ENCODE peak calls at places on chromosomes 13 and 19, in nine cellular contexts. R is activated B cell treated with CpG ODN at 0.5 μM for 24 hours, J is upper lobe of right lung, N is thoracic aorta, P is body of pancreas, L is Caco-2, S is brain microvascular endothelial cell, B is AG04450, E is pancreas. C is an unnamed sample.
A peak's percentile ranks its signal among the peaks of the same experiment; 100 is the strongest.

GRCh38 chr19:5609881-5610280 is 12.7 kb downstream of the SAFB2 start:
- DNase-seq in R (no peak), J (no peak), N (no peak), P (no peak), L (no peak), S (no peak), B (no peak), E (no peak), C (no peak)

GRCh38 chr13:94860981-94861407 is 148.6 kb upstream of the SOX21 start:
- DNase-seq in R (no peak), J (no peak), N (no peak), P (no peak), L (no peak), S (peak; percentile 6), B (no peak), E (no peak), C (no peak)

GRCh38 chr19:35149463-35149862 is 5.1 kb upstream of the FXYD5 start:
- DNase-seq in R (no peak), J (no peak), N (no peak), P (no peak), L (no peak), S (no peak), B (no peak), E (no peak), C (no peak)

GRCh38 chr13:92175330-92175729 is 776.9 kb downstream of the GPC5 start:
- DNase-seq in R (no peak), J (no peak), N (no peak), P (peak; percentile 12), L (peak; percentile 46), S (peak; percentile 78), B (peak; percentile 34), E (no peak), C (no peak)

GRCh38 chr19:13700621-13701020 is 63.7 kb upstream of the MRI1 start:
- DNase-seq in R (no peak), J (no peak), N (no peak), P (no peak), L (no peak), S (no peak), B (no peak), E (no peak), C (no peak)

GRCh38 chr19:8578642-8579265 is 1.5 kb upstream of the MYO1F start:
- DNase-seq in R (peak; percentile 73), J (peak; percentile 86), N (peak; percentile 40), P (peak; percentile 74), L (peak; percentile 67), S (peak; percentile 63), B (no peak), E (peak; percentile 77), C (peak; percentile 89)

GRCh38 chr19:43826787-43827754 is at the start of gene ZNF283:
- DNase-seq in R (peak; percentile 76), J (peak; percentile 93), N (peak; percentile 71), P (peak; percentile 92), L (peak; percentile 96), S (peak; percentile 92), B (peak; percentile 71), E (peak; percentile 91), C (peak; percentile 75)

GRCh38 chr13:22128413-22129198 is 457.7 kb downstream of the FGF9 start:
- DNase-seq in R (no peak), J (no peak), N (no peak), P (no peak), L (no peak), S (no peak), B (no peak), E (no peak), C (no peak)

GRCh38 chr13:114031631-114032030 is 57.8 kb upstream of the C13orf46 start:
- DNase-seq in R (no peak), J (no peak), N (no peak), P (no peak), L (no peak), S (no peak), B (no peak), E (no peak), C (no peak)

GRCh38 chr19:44582581-44583265 is 30.6 kb upstream of the IGSF23 start:
- DNase-seq in R (no peak), J (peak; percentile 71), N (no peak), P (peak; percentile 22), L (no peak), S (no peak), B (no peak), E (peak; percentile 62), C (no peak)

GRCh38 chr13:34025746-34026145 is 207.8 kb downstream of the RFC3 start:
- DNase-seq in R (no peak), J (no peak), N (no peak), P (no peak), L (no peak), S (peak; percentile 86), B (no peak), E (no peak), C (no peak)

GRCh38 chr13:114000151-114001040 is 26.5 kb upstream of the C13orf46 start:
- DNase-seq in R (no peak), J (no peak), N (no peak), P (no peak), L (no peak), S (no peak), B (no peak), E (peak; percentile 7), C (no peak)

GRCh38 chr19:40141546-40141945 is 49.7 kb upstream of the MAP3K10 start:
- DNase-seq in R (no peak), J (no peak), N (no peak), P (no peak), L (no peak), S (no peak), B (no peak), E (no peak), C (no peak)

GRCh38 chr13:45851171-45851889 is at the start of gene SIAH3:
- DNase-seq in R (no peak), J (no peak), N (no peak), P (no peak), L (no peak), S (peak; percentile 51), B (no peak), E (no peak), C (peak; percentile 58)

GRCh38 chr19:49690656-49691242 is at the start of gene CPT1C:
- DNase-seq in R (no peak), J (peak; percentile 85), N (no peak), P (peak; percentile 82), L (peak; percentile 63), S (peak; percentile 70), B (peak; percentile 61), E (peak; percentile 84), C (peak; percentile 45)

GRCh38 chr19:10292206-10292788 is 2.5 kb downstream of the ICAM5 start:
- DNase-seq in R (peak; percentile 50), J (peak; percentile 96), N (peak; percentile 28), P (peak; percentile 70), L (peak; percentile 93), S (no peak), B (no peak), E (peak; percentile 85), C (peak; percentile 57)

GRCh38 chr19:42198676-42199439 is 18.6 kb downstream of the DEDD2 start:
- DNase-seq in R (no peak), J (no peak), N (no peak), P (no peak), L (no peak), S (no peak), B (no peak), E (no peak), C (peak; percentile 74)

GRCh38 chr13:32278456-32278855 is 36.7 kb downstream of the ZAR1L start:
- DNase-seq in R (no peak), J (no peak), N (no peak), P (no peak), L (no peak), S (peak; percentile 58), B (peak; percentile 50), E (no peak), C (no peak)

GRCh38 chr19:54429545-54430227 is 14.4 kb downstream of the TTYH1 start:
- DNase-seq in R (no peak), J (no peak), N (no peak), P (no peak), L (no peak), S (no peak), B (no peak), E (no peak), C (no peak)

GRCh38 chr13:113977976-113978375 is 4.1 kb upstream of the C13orf46 start:
- DNase-seq in R (no peak), J (peak; percentile 33), N (no peak), P (no peak), L (no peak), S (no peak), B (no peak), E (peak; percentile 24), C (no peak)

GRCh38 chr13:30910676-30911075 is 4.6 kb downstream of the MEDAG start:
- DNase-seq in R (no peak), J (no peak), N (no peak), P (no peak), L (no peak), S (no peak), B (no peak), E (no peak), C (no peak)

GRCh38 chr13:114152285-114152645 is 19.8 kb upstream of the RASA3 start:
- DNase-seq in R (no peak), J (peak; percentile 32), N (no peak), P (no peak), L (no peak), S (no peak), B (no peak), E (no peak), C (no peak)

GRCh38 chr19:47885067-47885463 is 1.1 kb downstream of the SULT2A1 start:
- DNase-seq in R (no peak), J (no peak), N (no peak), P (no peak), L (no peak), S (no peak), B (no peak), E (no peak), C (no peak)
- TF ChIP-seq CTCF in R (no peak), J (no peak), N (no peak), P (no peak), L (no peak), S (no peak), B (no peak), E (no peak), C (no peak)

GRCh38 chr13:50154697-50155096 is 139.5 kb downstream of the KCNRG start:
- DNase-seq in R (no peak), J (no peak), N (no peak), P (no peak), L (no peak), S (no peak), B (no peak), E (no peak), C (no peak)
- TF ChIP-seq CTCF in R (no peak), J (no peak), N (no peak), P (no peak), L (no peak), S (no peak), B (no peak), E (no peak), C (no peak)

DNA sequence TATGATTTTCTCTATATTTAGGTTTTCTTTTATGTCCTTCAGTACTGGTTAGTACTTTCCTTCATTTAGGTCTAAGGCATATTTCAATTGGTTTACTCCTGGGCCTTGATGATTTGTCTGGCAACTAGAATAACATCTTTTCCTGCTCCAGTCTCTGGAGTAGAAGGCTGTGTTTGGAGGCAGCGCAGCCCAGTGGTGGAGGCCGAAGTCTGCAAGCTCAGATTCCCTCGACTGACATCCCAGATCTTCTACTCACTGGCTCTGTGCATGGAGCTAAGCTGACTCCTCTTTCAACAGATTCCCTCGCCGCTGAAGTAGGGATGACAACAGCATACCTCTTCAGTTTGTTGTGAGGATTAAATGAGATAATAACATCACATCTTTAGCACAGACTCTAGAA is 141.0 kb downstream of the RAP2A start:
- DNase-seq in R (no peak), J (no peak), N (no peak), P (no peak), L (peak; percentile 54), S (peak; percentile 19), B (peak; percentile 23), E (no peak), C (no peak)
- TF ChIP-seq CTCF in R (no peak), J (peak; percentile 41), N (no peak), P (no peak), L (peak; percentile 55), S (peak; percentile 67), B (peak; percentile 73), E (no peak), C (no peak)

GRCh38 chr19:58575183-58576041 is 2.3 kb upstream of the MZF1 start:
- DNase-seq in R (peak; percentile 81), J (peak; percentile 95), N (peak; percentile 71), P (peak; percentile 87), L (peak; percentile 90), S (peak; percentile 88), B (peak; percentile 75), E (peak; percentile 90), C (peak; percentile 77)
- TF ChIP-seq CTCF in R (no peak), J (no peak), N (no peak), P (peak; percentile 11), L (no peak), S (peak; percentile 21), B (peak; percentile 4), E (no peak), C (no peak)